ENCODE peak calls at places on chromosomes 5 and 9, in ten cellular contexts. F is body of pancreas, Y is T follicular helper cell, X is dorsolateral prefrontal cortex, J is ureter, M is fibroblast of the aortic adventitia, O is OCI-LY7, E is Daoy, G is GOT3, Q is NCI-H1436 treated with DMSO at 0.1 percent for 48 hours. C is an unnamed sample.

GRCh38 chr9:126704157-126704941 is 90.6 kb downstream of the LMX1B start:
- DNase-seq in Y (no peak), Q (no peak), J (peak), G (no peak), O (no peak), X (peak), E (peak), M (peak), F (no peak), C (peak)

GRCh38 chr5:139574641-139575312 is 13.6 kb downstream of the UBE2D2 start:
- DNase-seq in Q (no peak), G (no peak), O (peak), E (peak), M (peak), F (no peak), Y (no peak), X (no peak), J (no peak), C (peak)

GRCh38 chr9:92315456-92315855 is 9.7 kb downstream of the NOL8 start:
- DNase-seq in O (no peak), M (no peak), Y (no peak), G (no peak), E (no peak), F (no peak), X (no peak), Q (no peak), J (no peak), C (no peak)

GRCh38 chr5:95620870-95621838 is 1.3 kb downstream of the GPR150 start:
- DNase-seq in X (peak), E (peak), Q (no peak), F (peak), Y (peak), J (no peak), G (no peak), M (no peak), O (no peak), C (no peak)

GRCh38 chr5:65925601-65926275 is 637 bp upstream of the ERBIN start:
- DNase-seq in M (peak), E (peak), G (peak), J (peak), Q (peak), O (peak), Y (peak), X (peak), F (peak), C (peak)

GRCh38 chr5:10303699-10304170 is 4.0 kb downstream of the CMBL start:
- DNase-seq in E (no peak), G (no peak), J (no peak), Y (no peak), X (no peak), Q (no peak), O (no peak), F (peak), M (no peak), C (no peak)

GRCh38 chr5:148909766-148910165 is 83.4 kb downstream of the ADRB2 start:
- DNase-seq in F (no peak), G (no peak), J (no peak), M (no peak), Y (no peak), E (peak), O (no peak), X (no peak), Q (no peak), C (no peak)

GRCh38 chr5:144436007-144436406 is 265.3 kb downstream of the KCTD16 start:
- DNase-seq in E (no peak), Y (no peak), J (no peak), F (no peak), O (no peak), X (no peak), Q (peak), M (no peak), G (no peak), C (no peak)

GRCh38 chr9:121388140-121388925 is 18.3 kb upstream of the STOM start:
- DNase-seq in J (no peak), Y (no peak), X (no peak), G (no peak), F (no peak), M (no peak), O (no peak), E (no peak), Q (no peak), C (no peak)

GRCh38 chr5:171579849-171580505 is 160.5 kb downstream of the FGF18 start:
- DNase-seq in M (peak), G (no peak), F (no peak), Q (no peak), Y (no peak), X (no peak), O (no peak), J (no peak), E (no peak), C (no peak)

GRCh38 chr5:131589510-131590348 is 45.3 kb downstream of the RAPGEF6 start:
- DNase-seq in E (peak), Y (no peak), G (no peak), O (peak), Q (no peak), J (no peak), F (no peak), M (peak), X (no peak), C (peak)